ENCODE peak calls at places on chromosome 19, in four cellular contexts. U is MCF 10A, T is keratinocyte, N is foreskin fibroblast. B is an unnamed sample.

GRCh38 chr19:31119951-31120690 is 229.1 kb downstream of the TSHZ3 start:
- DNase-seq in U (no peak), T (no peak), N (no peak), B (no peak)

GRCh38 chr19:30334841-30335240 is 37.3 kb upstream of the ZNF536 start:
- DNase-seq in U (no peak), T (no peak), N (no peak), B (no peak)

GRCh38 chr19:19388568-19389555 is 16.6 kb upstream of the GATAD2A start:
- DNase-seq in U (no peak), T (no peak), N (no peak), B (no peak)

GRCh38 chr19:46049597-46049996 is 8.8 kb upstream of the IGFL4 start:
- DNase-seq in U (no peak), T (peak; percentile 59), N (no peak), B (peak; percentile 3)

GRCh38 chr19:19062454-19063182 is 1.2 kb upstream of the SLC25A42 start:
- DNase-seq in U (peak; percentile 51), T (no peak), N (peak; percentile 50), B (no peak)

GRCh38 chr19:39833464-39834286 is at the start of gene DYRK1B:
- DNase-seq in U (peak; percentile 92), T (peak; percentile 74), N (peak; percentile 95), B (peak; percentile 99)

GRCh38 chr19:52397310-52398090 is at the start of gene ZNF528:
- DNase-seq in U (peak; percentile 89), T (peak; percentile 26), N (peak; percentile 93), B (peak; percentile 93)

GRCh38 chr19:53504903-53505302 is 33.0 kb upstream of the ZNF331 start:
- DNase-seq in U (no peak), T (no peak), N (no peak), B (no peak)

GRCh38 chr19:57888494-57889231 is at the start of gene ZNF814:
- DNase-seq in U (no peak), T (peak; percentile 40), N (peak; percentile 73), B (peak; percentile 89)

GRCh38 chr19:10644351-10645007 is 9.7 kb upstream of the ILF3 start:
- DNase-seq in U (peak; percentile 75), T (no peak), N (peak; percentile 64), B (peak; percentile 86)

GRCh38 chr19:23482829-23483228 is 87.6 kb upstream of the ZNF91 start:
- DNase-seq in U (peak; percentile 32), T (no peak), N (no peak), B (no peak)

GRCh38 chr19:6744381-6745288 is 5.2 kb downstream of the TRIP10 start:
- DNase-seq in U (peak; percentile 98), T (no peak), N (peak; percentile 90), B (no peak)

GRCh38 chr19:33616346-33616745 is 5.4 kb upstream of the CHST8 start:
- DNase-seq in U (no peak), T (no peak), N (no peak), B (no peak)

GRCh38 chr19:964761-965694 is 19.1 kb upstream of the WDR18 start:
- DNase-seq in U (peak; percentile 21), T (no peak), N (no peak), B (peak; percentile 63)

GRCh38 chr19:36488816-36489138 is 584 bp downstream of the ZNF566 start:
- DNase-seq in U (no peak), T (no peak), N (peak; percentile 6), B (peak; percentile 74)

GRCh38 chr19:54882758-54883157 is 8.7 kb downstream of the FCAR start:
- DNase-seq in U (no peak), T (no peak), N (no peak), B (peak; percentile 84)
- TF ChIP-seq CTCF in U (no peak), T (no peak), N (no peak), B (peak; percentile 44)

GRCh38 chr19:41537789-41538188 is 38.2 kb upstream of the CEACAM21 start:
- DNase-seq in U (peak; percentile 49), T (no peak), N (peak; percentile 15), B (peak; percentile 65)
- TF ChIP-seq CTCF in U (peak; percentile 47), T (peak; percentile 54), N (peak; percentile 54), B (peak; percentile 53)

GRCh38 chr19:2755448-2755705 is 15.6 kb upstream of the SLC39A3 start:
- DNase-seq in U (no peak), T (no peak), N (no peak), B (no peak)
- TF ChIP-seq CTCF in U (no peak), T (no peak), N (no peak), B (no peak)

GRCh38 chr19:49912965-49913685 is 15.9 kb upstream of the ATF5 start:
- DNase-seq in U (no peak), T (no peak), N (no peak), B (peak; percentile 63)
- TF ChIP-seq CTCF in U (no peak), T (no peak), N (no peak), B (peak; percentile 47)

B was measured in GM12865.